ENCODE peak calls at places on chromosomes 12 and 14, in eight cellular contexts. J is HFF-Myc; R is hepatocyte; Y is suprapubic skin; A is upper lobe of left lung; D is heart right ventricle; H is CD8-positive, alpha-beta T cell; P is GM23338. B is an unnamed sample.

GRCh38 chr14:61563880-61564622 is 131.3 kb upstream of the HIF1A start:
- DNase-seq in J (no peak), R (no peak), Y (no peak), A (no peak), D (no peak), H (no peak), P (no peak), B (no peak)

GRCh38 chr14:100607611-100607956 is 20.4 kb upstream of the BEGAIN start:
- DNase-seq in J (no peak), R (no peak), Y (peak; percentile 44), A (no peak), D (no peak), H (no peak), P (no peak), B (no peak)

GRCh38 chr12:45223868-45224267 is 8.0 kb downstream of the ANO6 start:
- DNase-seq in J (no peak), R (no peak), Y (no peak), A (no peak), D (no peak), H (no peak), P (no peak), B (no peak)

GRCh38 chr14:105364100-105364708 is 34.1 kb upstream of the TEX22 start:
- DNase-seq in J (no peak), R (no peak), Y (no peak), A (peak; percentile 88), D (no peak), H (peak; percentile 45), P (no peak), B (peak; percentile 32)

GRCh38 chr12:119179335-119180021 is 747 bp downstream of the HSPB8 start:
- DNase-seq in J (no peak), R (peak; percentile 83), Y (peak; percentile 70), A (peak; percentile 78), D (peak; percentile 66), H (no peak), P (peak; percentile 83), B (no peak)

GRCh38 chr12:28374556-28374955 is 184.3 kb downstream of the CCDC91 start:
- DNase-seq in J (no peak), R (no peak), Y (no peak), A (no peak), D (no peak), H (no peak), P (no peak), B (no peak)

GRCh38 chr14:33412450-33412849 is 473.8 kb downstream of the NPAS3 start:
- DNase-seq in J (no peak), R (no peak), Y (no peak), A (no peak), D (no peak), H (no peak), P (no peak), B (no peak)

GRCh38 chr14:100592972-100593371 is 5.8 kb upstream of the BEGAIN start:
- DNase-seq in J (no peak), R (no peak), Y (peak; percentile 19), A (no peak), D (no peak), H (no peak), P (no peak), B (no peak)

GRCh38 chr12:29640589-29641345 is 143.0 kb downstream of the TMTC1 start:
- DNase-seq in J (no peak), R (peak; percentile 74), Y (no peak), A (peak; percentile 22), D (peak; percentile 66), H (no peak), P (peak; percentile 19), B (no peak)

GRCh38 chr12:79191391-79191790 is 326.8 kb downstream of the SYT1 start:
- DNase-seq in J (no peak), R (no peak), Y (no peak), A (no peak), D (no peak), H (no peak), P (no peak), B (no peak)

GRCh38 chr12:50188280-50188781 is 21.2 kb upstream of the CERS5 start:
- DNase-seq in J (no peak), R (peak; percentile 55), Y (no peak), A (no peak), D (no peak), H (no peak), P (no peak), B (no peak)

GRCh38 chr14:94970937-94971730 is 186.2 kb downstream of the DICER1 start:
- DNase-seq in J (no peak), R (no peak), Y (no peak), A (no peak), D (no peak), H (no peak), P (no peak), B (no peak)
- H3K4me3 ChIP-seq in J (no peak overlapping the region), R (no peak overlapping the region), Y (no peak overlapping the region), A (no peak overlapping the region), D (no peak overlapping the region), H (no peak overlapping the region), P (no peak overlapping the region), B (no peak overlapping the region)

GRCh38 chr12:12720637-12721250 is 3.6 kb downstream of the CDKN1B start:
- DNase-seq in J (no peak), R (no peak), Y (no peak), A (no peak), D (no peak), H (no peak), P (no peak), B (no peak)
- H3K4me3 ChIP-seq in J (peak overlapping the region; percentile 89), R (peak overlapping the region; percentile 5), Y (peak overlapping the region; percentile 64), A (peak overlapping the region; percentile 92), D (peak overlapping the region; percentile 83), H (peak overlapping the region; percentile 96), P (no peak overlapping the region), B (peak overlapping the region; percentile 76)

DNA sequence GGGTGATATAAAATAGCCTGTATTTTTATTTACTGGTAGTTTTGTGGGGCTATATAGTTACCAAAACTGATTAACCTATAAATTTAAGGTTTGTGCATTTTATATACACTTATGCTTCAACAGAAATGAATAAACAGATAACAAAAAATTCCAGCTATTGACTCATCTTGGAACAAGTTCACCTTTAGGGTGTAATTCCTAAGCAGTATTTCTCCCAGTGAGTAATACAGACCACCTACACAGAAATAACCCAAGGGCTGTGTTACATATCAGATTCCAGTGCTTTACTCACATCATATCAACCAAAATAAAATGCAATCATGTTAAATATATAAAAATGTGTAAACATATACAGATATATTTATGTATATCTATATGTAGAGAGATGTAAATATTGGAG is 345.6 kb downstream of the ADAMTS20 start:
- DNase-seq in J (no peak), R (no peak), Y (no peak), A (no peak), D (no peak), H (no peak), P (no peak), B (no peak)
- H3K4me3 ChIP-seq in J (no peak overlapping the region), R (no peak overlapping the region), Y (no peak overlapping the region), A (no peak overlapping the region), D (no peak overlapping the region), H (no peak overlapping the region), P (no peak overlapping the region), B (no peak overlapping the region)

GRCh38 chr12:19298837-19299605 is 140.3 kb upstream of the AEBP2 start:
- DNase-seq in J (no peak), R (no peak), Y (no peak), A (no peak), D (no peak), H (no peak), P (no peak), B (no peak)
- H3K4me3 ChIP-seq in J (no peak overlapping the region), R (no peak overlapping the region), Y (peak overlapping the region; percentile 5), A (no peak overlapping the region), D (no peak overlapping the region), H (no peak overlapping the region), P (no peak overlapping the region), B (no peak overlapping the region)

GRCh38 chr14:96747006-96747405 is 50.2 kb upstream of the VRK1 start:
- DNase-seq in J (no peak), R (no peak), Y (no peak), A (no peak), D (no peak), H (no peak), P (no peak), B (no peak)
- H3K4me3 ChIP-seq in J (no peak overlapping the region), R (no peak overlapping the region), Y (no peak overlapping the region), A (no peak overlapping the region), D (no peak overlapping the region), H (no peak overlapping the region), P (no peak overlapping the region), B (no peak overlapping the region)

DNA sequence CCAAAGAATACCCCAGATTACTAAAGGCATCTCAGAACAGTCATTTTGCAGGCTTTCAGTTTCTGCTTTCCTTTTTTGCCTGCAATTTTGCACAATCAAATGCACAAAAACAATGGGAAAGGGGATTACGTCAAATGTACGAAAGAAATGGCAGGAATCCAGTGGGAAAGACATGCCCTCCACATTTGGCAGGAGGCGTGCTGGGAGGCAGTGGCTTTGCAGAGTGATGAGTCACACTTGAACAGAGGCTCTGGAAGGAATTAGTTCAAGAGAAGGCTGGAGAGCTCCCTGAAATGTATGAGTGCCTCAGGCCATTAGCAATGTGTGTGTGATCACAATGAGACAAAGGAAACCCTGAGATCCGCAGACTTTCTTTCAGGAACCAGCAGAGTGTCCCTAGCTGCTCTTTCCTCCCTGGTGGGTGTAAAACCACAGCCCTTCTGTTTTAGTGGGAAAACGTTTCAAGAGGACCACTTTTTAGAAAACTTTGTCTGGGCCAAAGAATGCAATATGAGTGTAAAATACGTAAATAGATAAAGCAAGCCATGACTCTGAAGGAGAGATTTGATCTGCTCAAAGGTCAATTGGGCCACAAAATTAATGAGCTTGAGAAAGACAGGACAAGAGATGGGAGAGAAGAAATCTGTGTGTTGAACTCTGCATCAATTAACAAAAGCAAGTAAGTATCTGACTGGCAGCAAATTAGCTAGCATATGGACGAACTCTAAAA is 155.5 kb upstream of the PDE3A start:
- DNase-seq in J (peak; percentile 99), R (peak; percentile 91), Y (peak; percentile 85), A (no peak), D (peak; percentile 89), H (no peak), P (peak; percentile 90), B (no peak)
- H3K4me3 ChIP-seq in J (no peak overlapping the region), R (no peak overlapping the region), Y (peak overlapping the region; percentile 2), A (peak overlapping the region; percentile 18), D (peak overlapping the region; percentile 4), H (no peak overlapping the region), P (no peak overlapping the region), B (no peak overlapping the region)

DNA sequence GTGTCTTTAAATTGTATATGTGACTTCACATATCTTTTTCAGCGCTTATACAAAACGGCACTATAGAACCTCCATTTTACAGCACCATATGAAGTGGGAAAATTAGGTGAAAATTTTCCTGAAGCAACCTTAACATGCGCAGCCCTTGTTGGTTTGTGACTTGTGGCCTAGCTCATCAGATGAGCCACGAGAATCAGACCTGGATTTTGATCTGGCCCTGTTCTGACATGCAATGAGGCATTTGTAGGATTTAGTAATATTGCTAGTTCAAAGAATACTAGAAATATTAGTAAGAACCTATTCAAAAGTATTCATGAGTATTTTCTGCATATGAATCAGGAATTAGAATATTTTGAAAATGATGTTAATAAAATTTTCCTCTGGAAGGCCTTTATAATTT is 2.9 kb downstream of the CDKN1B start:
- DNase-seq in J (no peak), R (no peak), Y (no peak), A (no peak), D (no peak), H (no peak), P (no peak), B (no peak)
- H3K4me3 ChIP-seq in J (peak overlapping the region; percentile 89), R (peak overlapping the region; percentile 97), Y (peak overlapping the region; percentile 64), A (peak overlapping the region; percentile 92), D (peak overlapping the region; percentile 96), H (peak overlapping the region; percentile 96), P (peak overlapping the region; percentile 98), B (peak overlapping the region; percentile 76)

GRCh38 chr12:131832393-131833231 is 4.4 kb downstream of the MMP17 start:
- DNase-seq in J (no peak), R (peak; percentile 7), Y (peak; percentile 85), A (peak; percentile 73), D (no peak), H (no peak), P (no peak), B (no peak)
- H3K4me3 ChIP-seq in J (peak overlapping the region; percentile 77), R (no peak overlapping the region), Y (peak overlapping the region; percentile 68), A (peak overlapping the region; percentile 27), D (peak overlapping the region; percentile 43), H (no peak overlapping the region), P (no peak overlapping the region), B (no peak overlapping the region)

GRCh38 chr12:95944108-95944704 is 1.1 kb downstream of the AMDHD1 start:
- DNase-seq in J (no peak), R (no peak), Y (no peak), A (no peak), D (no peak), H (no peak), P (no peak), B (no peak)
- H3K4me3 ChIP-seq in J (no peak overlapping the region), R (no peak overlapping the region), Y (no peak overlapping the region), A (no peak overlapping the region), D (no peak overlapping the region), H (no peak overlapping the region), P (peak overlapping the region; percentile 90), B (no peak overlapping the region)